ENCODE peak calls at places on chromosomes 16 and 17, in seven cellular contexts. N, G, S, V, Q, O and I are unnamed samples.

GRCh38 chr16:69141014-69141413 is 8.6 kb downstream of the UTP4 start:
- DNase-seq in N (no peak), G (no peak), S (no peak), V (no peak), Q (no peak), O (no peak), I (no peak)

GRCh38 chr17:40293363-40293762 is 5.7 kb downstream of the CDC6 start:
- DNase-seq in N (no peak), G (no peak), S (no peak), V (no peak), Q (no peak), O (no peak), I (no peak)

GRCh38 chr17:76441681-76442340 is 11.1 kb downstream of the UBE2O start:
- DNase-seq in N (no peak), G (no peak), S (no peak), V (no peak), Q (no peak), O (no peak), I (no peak)

GRCh38 chr17:41029633-41030245 is at the start of gene KRTAP1-4:
- DNase-seq in N (no peak), G (no peak), S (no peak), V (no peak), Q (no peak), O (no peak), I (no peak)

GRCh38 chr16:55408656-55409055 is 70.3 kb upstream of the MMP2 start:
- DNase-seq in N (no peak), G (no peak), S (no peak), V (no peak), Q (no peak), O (no peak), I (no peak)

GRCh38 chr16:87710887-87711286 is 54.9 kb downstream of the KLHDC4 start:
- DNase-seq in N (no peak), G (no peak), S (no peak), V (no peak), Q (no peak), O (no peak), I (no peak)

GRCh38 chr17:48052956-48053757 is 5.0 kb downstream of the NFE2L1 start:
- DNase-seq in N (peak), G (no peak), S (no peak), V (peak), Q (peak), O (peak), I (no peak)

GRCh38 chr17:15442316-15443185 is 24.9 kb downstream of the CDRT4 start:
- DNase-seq in N (no peak), G (no peak), S (no peak), V (no peak), Q (peak), O (no peak), I (no peak)

GRCh38 chr16:48008011-48008410 is 147.8 kb downstream of the ABCC12 start:
- DNase-seq in N (no peak), G (no peak), S (no peak), V (no peak), Q (no peak), O (no peak), I (no peak)

GRCh38 chr16:65909310-65910050 is 457.0 kb upstream of the CDH5 start:
- DNase-seq in N (no peak), G (no peak), S (no peak), V (peak), Q (no peak), O (peak), I (peak)

GRCh38 chr17:73419896-73420295 is 108.1 kb upstream of the CDC42EP4 start:
- DNase-seq in N (no peak), G (no peak), S (no peak), V (peak), Q (no peak), O (no peak), I (no peak)

GRCh38 chr16:1325261-1325660 is 8.2 kb upstream of the BAIAP3 start:
- DNase-seq in N (no peak), G (no peak), S (no peak), V (no peak), Q (no peak), O (no peak), I (no peak)

GRCh38 chr17:14310584-14310983 is 9.7 kb downstream of the HS3ST3B1 start:
- DNase-seq in N (no peak), G (no peak), S (no peak), V (no peak), Q (no peak), O (no peak), I (no peak)

GRCh38 chr17:4440690-4441686 is 7.2 kb downstream of the SPNS3 start:
- DNase-seq in N (no peak), G (no peak), S (no peak), V (peak), Q (no peak), O (no peak), I (no peak)

GRCh38 chr17:6110592-6110991 is 40.4 kb downstream of the WSCD1 start:
- DNase-seq in N (no peak), G (no peak), S (no peak), V (no peak), Q (no peak), O (no peak), I (no peak)

GRCh38 chr17:4678448-4679026 is 25.4 kb downstream of the PELP1 start:
- DNase-seq in N (peak), G (peak), S (peak), V (peak), Q (peak), O (no peak), I (no peak)

GRCh38 chr17:290626-291025 is 62.0 kb downstream of the RPH3AL start:
- DNase-seq in N (no peak), G (no peak), S (no peak), V (no peak), Q (no peak), O (no peak), I (no peak)

GRCh38 chr16:4115209-4115940 is 867 bp downstream of the ADCY9 start:
- DNase-seq in N (peak), G (peak), S (peak), V (peak), Q (peak), O (no peak), I (no peak)

GRCh38 chr17:42748202-42748905 is 3.5 kb upstream of the EZH1 start:
- DNase-seq in N (no peak), G (no peak), S (no peak), V (no peak), Q (no peak), O (no peak), I (no peak)

GRCh38 chr17:79042421-79043190 is 18.6 kb downstream of the C1QTNF1 start:
- DNase-seq in N (peak), G (peak), S (peak), V (peak), Q (peak), O (peak), I (peak)

GRCh38 chr17:62790554-62790953 is 17.6 kb downstream of the MARCHF10 start:
- DNase-seq in N (no peak), G (no peak), S (peak), V (peak), Q (no peak), O (no peak), I (no peak)

GRCh38 chr16:12059216-12059769 is 82.8 kb downstream of the SNX29 start:
- DNase-seq in N (no peak), G (no peak), S (no peak), V (no peak), Q (peak), O (no peak), I (no peak)

GRCh38 chr17:51029568-51030463 is 90.9 kb downstream of the SPAG9 start:
- DNase-seq in N (no peak), G (no peak), S (no peak), V (peak), Q (no peak), O (no peak), I (peak)

GRCh38 chr17:35795007-35795870 is at the start of gene MMP28:
- DNase-seq in N (peak), G (peak), S (peak), V (no peak), Q (peak), O (no peak), I (no peak)

GRCh38 chr16:65069766-65070165 is 52.1 kb downstream of the CDH11 start:
- DNase-seq in N (no peak), G (no peak), S (no peak), V (peak), Q (no peak), O (no peak), I (no peak)

GRCh38 chr17:29682987-29683386 is 60.3 kb upstream of the CORO6 start:
- DNase-seq in N (no peak), G (no peak), S (no peak), V (no peak), Q (no peak), O (no peak), I (no peak)

GRCh38 chr17:1043601-1044251 is 46.8 kb downstream of the TIMM22 start:
- DNase-seq in N (no peak), G (no peak), S (no peak), V (no peak), Q (no peak), O (no peak), I (no peak)

GRCh38 chr17:8072727-8073461 is 14.6 kb downstream of the ALOX12B start:
- DNase-seq in N (peak), G (peak), S (peak), V (no peak), Q (no peak), O (no peak), I (no peak)

GRCh38 chr17:57537524-57538410 is 207.3 kb downstream of the CCDC182 start:
- DNase-seq in N (no peak), G (peak), S (no peak), V (no peak), Q (no peak), O (no peak), I (no peak)

GRCh38 chr17:50352072-50352692 is 6.3 kb downstream of the XYLT2 start:
- DNase-seq in N (no peak), G (no peak), S (no peak), V (no peak), Q (no peak), O (no peak), I (no peak)

GRCh38 chr17:64622931-64623654 is 39.0 kb downstream of the SMURF2 start:
- DNase-seq in N (no peak), G (no peak), S (peak), V (peak), Q (no peak), O (no peak), I (no peak)

GRCh38 chr16:77450790-77451487 is 16.1 kb upstream of the ADAMTS18 start:
- DNase-seq in N (no peak), G (no peak), S (no peak), V (no peak), Q (no peak), O (peak), I (no peak)

GRCh38 chr17:2965621-2966275 is 97.7 kb downstream of the OR1D5 start:
- DNase-seq in N (no peak), G (no peak), S (peak), V (peak), Q (no peak), O (peak), I (no peak)

GRCh38 chr16:89431616-89432015 is 58.7 kb downstream of the ANKRD11 start:
- DNase-seq in N (no peak), G (no peak), S (no peak), V (no peak), Q (no peak), O (no peak), I (no peak)

GRCh38 chr17:16879686-16880085 is 92.2 kb downstream of the TNFRSF13B start:
- DNase-seq in N (no peak), G (no peak), S (no peak), V (no peak), Q (no peak), O (no peak), I (no peak)

GRCh38 chr17:58956997-58957724 is 149.5 kb downstream of the TRIM37 start:
- DNase-seq in N (no peak), G (no peak), S (no peak), V (peak), Q (no peak), O (no peak), I (no peak)

GRCh38 chr16:56691885-56692284 is 9.6 kb downstream of the MT1X start:
- DNase-seq in N (no peak), G (no peak), S (peak), V (peak), Q (no peak), O (peak), I (no peak)

GRCh38 chr17:40532520-40533253 is 31.3 kb upstream of the TNS4 start:
- DNase-seq in N (peak), G (no peak), S (no peak), V (no peak), Q (no peak), O (no peak), I (no peak)